ENCODE peak calls at places on chromosomes 7 and 10, in five cellular contexts. Y, Z, X, A and R are unnamed samples.

GRCh38 chr7:100966542-100967291 is 2.6 kb upstream of the MUC12 start:
- DNase-seq in X (peak), Y (no peak), Z (no peak), A (no peak), R (no peak)

GRCh38 chr7:24965831-24966708 is 13.9 kb downstream of the OSBPL3 start:
- DNase-seq in Z (no peak), A (peak), Y (peak), X (no peak), R (peak)

GRCh38 chr10:86345296-86346168 is 21.1 kb downstream of the GRID1 start:
- DNase-seq in X (no peak), Y (no peak), A (no peak), Z (no peak), R (no peak)

GRCh38 chr10:62844280-62845011 is 28.3 kb upstream of the EGR2 start:
- DNase-seq in A (no peak), X (no peak), Z (no peak), Y (no peak), R (no peak)

GRCh38 chr10:128664729-128665128 is 538.5 kb upstream of the MKI67 start:
- DNase-seq in Y (no peak), Z (no peak), X (no peak), A (no peak), R (no peak)

GRCh38 chr7:101172005-101172853 is 6.9 kb upstream of the VGF start:
- DNase-seq in Z (no peak), Y (no peak), X (peak), A (no peak), R (no peak)

GRCh38 chr10:14879055-14879800 is 562 bp downstream of the SUV39H2 start:
- DNase-seq in Z (peak), X (no peak), A (peak), Y (peak), R (peak)

GRCh38 chr10:12806228-12807095 is 195.1 kb downstream of the CCDC3 start:
- DNase-seq in Y (no peak), X (peak), A (no peak), Z (no peak), R (no peak)

GRCh38 chr10:78846770-78847169 is 222.0 kb upstream of the ZMIZ1 start:
- DNase-seq in Y (no peak), Z (no peak), X (peak), A (no peak), R (no peak)

GRCh38 chr7:155694846-155695245 is 50.4 kb downstream of the RBM33 start:
- DNase-seq in Z (no peak), Y (peak), A (no peak), X (no peak), R (no peak)

GRCh38 chr7:132436121-132436520 is 140.1 kb downstream of the PLXNA4 start:
- DNase-seq in Y (no peak), A (no peak), Z (no peak), X (peak), R (no peak)

GRCh38 chr7:122965306-122965705 is 30.2 kb downstream of the TAS2R16 start:
- DNase-seq in A (no peak), Y (no peak), X (no peak), Z (no peak), R (no peak)

GRCh38 chr10:76336213-76336963 is 905.0 kb downstream of the LRMDA start:
- DNase-seq in Y (no peak), X (no peak), Z (no peak), A (no peak), R (no peak)

GRCh38 chr10:99172130-99172738 is 63.4 kb downstream of the HPSE2 start:
- DNase-seq in Z (no peak), X (peak), A (no peak), Y (no peak), R (no peak)

GRCh38 chr10:86600296-86600695 is 54.1 kb upstream of the OPN4 start:
- DNase-seq in A (no peak), Y (no peak), Z (no peak), X (no peak), R (no peak)

GRCh38 chr7:107505997-107506682 is 36.3 kb downstream of the GPR22 start:
- DNase-seq in Z (no peak), Y (no peak), X (no peak), A (no peak), R (no peak)

GRCh38 chr7:159098795-159099194 is 45.9 kb downstream of the VIPR2 start:
- DNase-seq in Z (no peak), Y (no peak), A (no peak), X (no peak), R (no peak)

GRCh38 chr7:128078309-128078708 is 47.1 kb upstream of the LRRC4 start:
- DNase-seq in A (no peak), Z (no peak), X (no peak), Y (no peak), R (no peak)

GRCh38 chr7:1632506-1632905 is 37.6 kb upstream of the ELFN1 start:
- DNase-seq in Y (no peak), X (no peak), A (no peak), Z (no peak), R (no peak)

GRCh38 chr10:121598261-121599249 is at the start of gene FGFR2:
- DNase-seq in Y (peak), X (peak), A (no peak), Z (peak), R (no peak)

GRCh38 chr7:47685712-47686376 is 103.9 kb upstream of the TNS3 start:
- DNase-seq in Z (no peak), A (no peak), Y (peak), X (no peak), R (no peak)

GRCh38 chr7:129386563-129386962 is 47.7 kb upstream of the STRIP2 start:
- DNase-seq in X (no peak), Y (no peak), Z (no peak), A (no peak), R (no peak)

GRCh38 chr10:74150151-74151056 is at the start of gene AP3M1:
- DNase-seq in Y (peak), A (peak), Z (peak), X (peak), R (peak)

GRCh38 chr7:518630-519428 is 817 bp downstream of the PDGFA start:
- DNase-seq in A (no peak), Z (peak), Y (peak), X (peak), R (no peak)

GRCh38 chr7:94633025-94633341 is 22.9 kb downstream of the SGCE start:
- DNase-seq in A (no peak), X (no peak), Z (no peak), Y (no peak), R (no peak)

GRCh38 chr10:88090568-88091214 is 227.3 kb downstream of the PTEN start:
- DNase-seq in Y (no peak), Z (no peak), A (no peak), X (no peak), R (no peak)

GRCh38 chr7:109939207-109939606 is 1151.7 kb upstream of the LRRN3 start:
- DNase-seq in Z (no peak), Y (no peak), X (no peak), A (no peak), R (no peak)

GRCh38 chr10:3898821-3899220 is 113.8 kb upstream of the KLF6 start:
- DNase-seq in A (peak), Y (no peak), Z (no peak), X (no peak), R (no peak)

GRCh38 chr7:3960045-3960772 is 659.2 kb downstream of the SDK1 start:
- DNase-seq in A (no peak), X (no peak), Z (no peak), Y (no peak), R (no peak)

GRCh38 chr7:45978010-45978681 is 57.1 kb upstream of the IGFBP3 start:
- DNase-seq in Z (no peak), X (no peak), A (no peak), Y (peak), R (no peak)

DNA sequence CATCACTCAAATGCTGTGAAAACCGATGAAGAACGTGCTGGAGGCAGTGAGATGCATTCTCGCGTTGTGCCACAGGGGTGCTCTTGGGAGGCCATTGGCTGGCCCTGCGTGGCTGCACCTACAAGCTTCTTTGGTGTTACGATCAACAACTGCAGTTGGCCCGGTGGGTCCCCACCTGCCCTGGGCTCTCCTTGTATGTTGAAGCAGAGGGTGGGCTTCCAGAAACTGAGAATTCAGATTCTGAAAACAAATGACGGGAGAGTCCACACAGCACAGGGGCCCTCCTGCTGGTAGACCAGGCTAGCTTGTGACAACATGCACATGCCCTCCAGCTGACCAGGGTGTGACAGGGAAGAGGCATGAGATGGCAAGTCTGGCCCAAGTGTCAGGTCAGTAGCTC is 23.7 kb upstream of the DDC start:
- DNase-seq in Z (no peak), Y (no peak), X (no peak), A (no peak), R (no peak)
- TF ChIP-seq CTCF in Z (no peak), Y (no peak), X (peak), A (no peak), R (no peak)

DNA sequence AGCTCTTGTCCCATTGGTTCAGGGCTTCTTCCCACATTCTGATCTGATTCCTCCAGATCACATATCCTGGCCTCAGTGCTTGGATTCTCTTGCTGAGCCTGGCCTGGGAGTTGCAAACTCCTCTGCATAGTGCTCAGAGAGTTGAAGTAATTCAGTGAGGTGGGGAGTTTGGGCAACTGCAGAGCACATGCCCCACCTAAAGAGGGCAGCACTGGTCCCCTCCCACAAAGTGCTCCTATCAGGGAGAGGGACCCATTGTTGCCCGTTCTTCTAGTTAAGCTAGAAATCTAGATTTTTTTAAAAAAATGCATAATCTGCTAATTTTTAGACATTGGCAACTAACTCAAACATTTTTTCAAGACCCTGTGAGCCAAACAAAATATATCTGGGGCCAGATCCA is 45.1 kb downstream of the CHN2 start:
- DNase-seq in Y (no peak), Z (no peak), X (no peak), A (no peak), R (no peak)
- TF ChIP-seq CTCF in Y (no peak), Z (no peak), X (peak), A (peak), R (peak)

GRCh38 chr7:34723866-34724490 is 66.0 kb downstream of the NPSR1 start:
- DNase-seq in A (no peak), X (no peak), Z (no peak), Y (no peak), R (no peak)
- TF ChIP-seq CTCF in A (no peak), X (no peak), Z (no peak), Y (no peak), R (no peak)

DNA sequence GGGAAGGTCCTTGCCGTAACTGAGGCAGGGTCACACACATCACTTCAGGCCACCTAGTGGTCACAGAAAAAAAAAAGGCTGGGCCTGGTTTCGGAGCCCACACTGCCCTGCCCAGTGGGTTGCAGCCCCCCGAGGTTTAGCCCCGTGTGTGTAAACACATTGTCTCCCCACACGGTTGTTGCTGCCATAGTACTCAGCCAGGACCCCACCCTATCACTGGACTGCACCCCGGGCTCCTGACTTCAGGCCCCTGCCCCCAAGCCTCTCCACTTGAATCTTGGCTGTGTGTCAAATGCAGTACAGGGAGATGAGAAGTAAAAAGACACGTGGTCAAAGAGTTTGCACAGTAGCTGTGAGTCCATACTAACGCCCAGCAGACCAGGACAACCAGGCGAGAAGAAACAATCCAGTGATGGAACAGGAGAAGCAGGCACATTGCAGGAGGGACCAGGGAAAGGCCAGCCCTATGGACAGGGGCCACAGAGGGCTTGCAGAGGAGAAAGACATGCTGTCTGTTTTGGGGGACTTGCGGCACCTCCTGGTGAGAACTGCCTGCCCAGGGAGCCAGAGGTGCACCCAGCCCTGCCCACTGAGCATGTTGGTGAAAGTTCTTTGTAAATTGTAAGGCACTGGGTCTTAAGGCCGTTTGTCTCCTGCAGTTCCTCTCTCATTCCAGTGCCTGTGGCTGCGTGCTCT is 91.3 kb upstream of the MACROH2A2 start:
- DNase-seq in Z (no peak), A (no peak), Y (no peak), X (peak), R (no peak)
- TF ChIP-seq CTCF in Z (no peak), A (no peak), Y (peak), X (peak), R (no peak)

GRCh38 chr10:116461680-116462079 is 34.0 kb downstream of the PNLIPRP3 start:
- DNase-seq in A (no peak), Y (no peak), X (no peak), Z (no peak), R (no peak)
- TF ChIP-seq CTCF in A (no peak), Y (no peak), X (no peak), Z (no peak), R (no peak)